ENCODE peak calls at places on chromosomes 1 and 21, in nine cellular contexts. E is activated CD8-positive, alpha-beta T cell treated with anti-CD3 and anti-CD28 coated beads for 36 hours; I is OCI-LY7; F is right atrium auricular region; L is MCF 10A; A is IMR-90; S is stimulated activated CD4-positive, alpha-beta T cell treated with anti-CD3 and anti-CD28 coated beads, Interleukin-2, amount 100 ng/mL, for 48 hours; U is activated CD4-positive, alpha-beta T cell treated with anti-CD3 and anti-CD28 coated beads for 24 hours; O is Caco-2. B is an unnamed sample.
A peak's percentile ranks its signal among the peaks of the same experiment; 100 is the strongest.

GRCh38 chr1:157673008-157673407 is 27.6 kb downstream of the FCRL3 start:
- DNase-seq in F (no peak), S (no peak), U (no peak), O (no peak), I (no peak), E (no peak), A (no peak), L (no peak), B (no peak)

GRCh38 chr1:37718181-37718900 is 26.0 kb downstream of the CDCA8 start:
- DNase-seq in L (no peak), O (no peak), U (no peak), E (no peak), F (no peak), A (no peak), I (no peak), S (no peak), B (no peak)

GRCh38 chr21:19475525-19475924 is 1071.9 kb upstream of the TMPRSS15 start:
- DNase-seq in F (no peak), O (no peak), S (no peak), L (no peak), U (no peak), A (no peak), E (no peak), I (no peak), B (no peak)

GRCh38 chr1:54362881-54363340 is 43.3 kb downstream of the SSBP3 start:
- DNase-seq in A (peak; percentile 33), O (no peak), I (no peak), F (no peak), E (peak; percentile 9), L (no peak), S (no peak), U (no peak), B (no peak)

GRCh38 chr1:3924871-3925655 is 25.0 kb upstream of the C1orf174 start:
- DNase-seq in L (peak; percentile 47), O (no peak), A (peak; percentile 1), E (no peak), U (no peak), F (no peak), I (no peak), S (no peak), B (no peak)

GRCh38 chr1:113745425-113745824 is 13.9 kb downstream of the PHTF1 start:
- DNase-seq in I (no peak), U (no peak), E (no peak), F (no peak), L (no peak), S (no peak), A (no peak), O (no peak), B (no peak)

GRCh38 chr1:209318302-209319056 is 265.0 kb upstream of the CAMK1G start:
- DNase-seq in F (no peak), A (peak; percentile 35), O (no peak), U (no peak), E (no peak), S (no peak), I (no peak), L (peak; percentile 66), B (no peak)

GRCh38 chr1:111565079-111565478 is 54.5 kb upstream of the RAP1A start:
- DNase-seq in F (no peak), U (no peak), E (no peak), S (no peak), I (no peak), L (peak; percentile 46), O (no peak), A (peak; percentile 97), B (no peak)

GRCh38 chr1:79726911-79727310 is 720.4 kb upstream of the ADGRL4 start:
- DNase-seq in F (no peak), S (no peak), E (no peak), I (no peak), O (no peak), A (peak; percentile 29), L (no peak), U (no peak), B (no peak)

GRCh38 chr1:41783189-41783639 is 135.5 kb downstream of the HIVEP3 start:
- DNase-seq in E (peak; percentile 76), U (peak; percentile 41), I (no peak), F (no peak), A (peak; percentile 85), O (no peak), S (peak; percentile 23), L (peak; percentile 90), B (peak; percentile 36)

GRCh38 chr1:172671591-172671990 is 12.7 kb downstream of the FASLG start:
- DNase-seq in A (peak; percentile 55), F (no peak), L (no peak), S (no peak), I (no peak), U (no peak), O (peak; percentile 55), E (no peak), B (no peak)

GRCh38 chr1:64228181-64228957 is 24.9 kb downstream of the UBE2U start:
- DNase-seq in A (peak; percentile 55), L (no peak), U (no peak), O (no peak), E (no peak), S (no peak), F (no peak), I (no peak), B (no peak)

B was measured in NCI-H774.